ENCODE peak calls at places on chromosome 2, in eight cellular contexts. P, H, X, D, K, T, M and G are unnamed samples.

GRCh38 chr2:231615058-231615671 is 22.5 kb downstream of the TEX44 start:
- DNase-seq in D (peak), M (no peak), H (peak), P (no peak), K (no peak), T (no peak), X (peak), G (no peak)

GRCh38 chr2:200095436-200095835 is 140.1 kb downstream of the MAIP1 start:
- DNase-seq in K (no peak), M (no peak), T (no peak), P (no peak), X (no peak), D (no peak), H (no peak), G (no peak)

GRCh38 chr2:238240761-238241711 is 1.2 kb upstream of the HES6 start:
- DNase-seq in M (peak), P (no peak), X (peak), H (peak), K (no peak), D (no peak), T (peak), G (no peak)

GRCh38 chr2:204964413-204964812 is 419.1 kb downstream of the PARD3B start:
- DNase-seq in K (no peak), M (no peak), X (no peak), T (no peak), D (no peak), H (no peak), P (no peak), G (no peak)

GRCh38 chr2:100903534-100904258 is 83.8 kb downstream of the NPAS2 start:
- DNase-seq in P (no peak), D (peak), H (no peak), X (no peak), K (no peak), M (no peak), T (no peak), G (no peak)

GRCh38 chr2:100483892-100484291 is 13.6 kb downstream of the NMS start:
- DNase-seq in M (no peak), H (no peak), X (no peak), P (no peak), T (no peak), D (no peak), K (no peak), G (no peak)

GRCh38 chr2:101750688-101751087 is 53.2 kb downstream of the MAP4K4 start:
- DNase-seq in T (no peak), H (no peak), P (no peak), M (no peak), X (no peak), D (peak), K (no peak), G (no peak)

GRCh38 chr2:156434461-156435291 is 1.5 kb upstream of the GPD2 start:
- DNase-seq in M (peak), D (no peak), X (no peak), T (no peak), H (no peak), K (no peak), P (no peak), G (no peak)

GRCh38 chr2:207839575-207839974 is 69.9 kb upstream of the FZD5 start:
- DNase-seq in K (no peak), D (no peak), P (no peak), H (no peak), X (no peak), M (no peak), T (no peak), G (peak)

GRCh38 chr2:29314816-29315571 is 199.8 kb downstream of the CLIP4 start:
- DNase-seq in M (peak), X (no peak), H (peak), K (peak), P (peak), T (no peak), D (peak), G (no peak)

GRCh38 chr2:217222511-217222910 is 362.6 kb upstream of the TNP1 start:
- DNase-seq in H (no peak), X (no peak), P (peak), K (no peak), T (no peak), D (no peak), M (no peak), G (no peak)

GRCh38 chr2:43230981-43231827 is 4.8 kb upstream of the ZFP36L2 start:
- DNase-seq in T (no peak), X (no peak), M (no peak), H (no peak), P (no peak), D (no peak), K (no peak), G (no peak)

GRCh38 chr2:73983322-73984202 is 1.1 kb upstream of the TET3 start:
- DNase-seq in X (peak), H (peak), P (no peak), M (no peak), D (peak), K (no peak), T (no peak), G (no peak)

GRCh38 chr2:100924520-100925451 is 77.3 kb upstream of the RPL31 start:
- DNase-seq in P (peak), T (peak), X (peak), M (peak), H (no peak), K (no peak), D (no peak), G (no peak)

GRCh38 chr2:96176661-96177060 is 31.4 kb upstream of the DUSP2 start:
- DNase-seq in M (no peak), T (no peak), H (no peak), D (no peak), K (no peak), X (no peak), P (no peak), G (no peak)

GRCh38 chr2:231222318-231223000 is 24.0 kb downstream of the ARMC9 start:
- DNase-seq in H (no peak), X (no peak), P (peak), M (peak), D (no peak), K (no peak), T (no peak), G (no peak)

GRCh38 chr2:23940976-23941605 is 828 bp downstream of the UBXN2A start:
- DNase-seq in D (no peak), K (no peak), P (no peak), T (no peak), M (peak), X (peak), H (no peak), G (no peak)

GRCh38 chr2:36369711-36370110 is 14.1 kb downstream of the CRIM1 start:
- DNase-seq in P (no peak), D (no peak), X (no peak), M (no peak), H (no peak), T (no peak), K (no peak), G (no peak)

GRCh38 chr2:20609349-20609994 is 41.4 kb downstream of the HS1BP3 start:
- DNase-seq in K (no peak), T (peak), D (no peak), H (no peak), X (no peak), P (no peak), M (peak), G (no peak)

GRCh38 chr2:168338803-168339437 is 91.5 kb upstream of the STK39 start:
- DNase-seq in M (no peak), T (no peak), P (no peak), D (no peak), H (no peak), X (no peak), K (no peak), G (no peak)

GRCh38 chr2:219149667-219150066 is 10.9 kb downstream of the NHEJ1 start:
- DNase-seq in T (no peak), P (no peak), M (peak), D (no peak), X (no peak), H (no peak), K (no peak), G (no peak)

GRCh38 chr2:150487537-150488429 is at the start of gene RND3:
- DNase-seq in H (peak), D (peak), X (peak), M (peak), T (peak), P (peak), K (no peak), G (peak)

GRCh38 chr2:2935445-2936149 is 442.0 kb downstream of the EIPR1 start:
- DNase-seq in T (no peak), H (no peak), K (no peak), M (no peak), D (no peak), X (no peak), P (no peak), G (no peak)

GRCh38 chr2:200455958-200456421 is 53.9 kb downstream of the KCTD18 start:
- DNase-seq in M (no peak), K (no peak), T (no peak), D (no peak), P (no peak), X (no peak), H (no peak), G (no peak)

GRCh38 chr2:210198326-210198725 is 26.9 kb downstream of the ACADL start:
- DNase-seq in M (peak), H (no peak), P (no peak), D (no peak), X (no peak), T (no peak), K (no peak), G (no peak)

GRCh38 chr2:210199854-210200253 is 25.4 kb downstream of the ACADL start:
- DNase-seq in H (no peak), D (no peak), X (no peak), K (no peak), M (no peak), T (no peak), P (no peak), G (no peak)

GRCh38 chr2:210199186-210199765 is 26.0 kb downstream of the ACADL start:
- DNase-seq in K (no peak), M (peak), P (no peak), X (no peak), T (no peak), H (no peak), D (peak), G (no peak)

GRCh38 chr2:210190345-210190744 is 19.1 kb upstream of the KANSL1L start:
- DNase-seq in K (no peak), P (no peak), D (no peak), X (no peak), M (no peak), H (no peak), T (no peak), G (no peak)

DNA sequence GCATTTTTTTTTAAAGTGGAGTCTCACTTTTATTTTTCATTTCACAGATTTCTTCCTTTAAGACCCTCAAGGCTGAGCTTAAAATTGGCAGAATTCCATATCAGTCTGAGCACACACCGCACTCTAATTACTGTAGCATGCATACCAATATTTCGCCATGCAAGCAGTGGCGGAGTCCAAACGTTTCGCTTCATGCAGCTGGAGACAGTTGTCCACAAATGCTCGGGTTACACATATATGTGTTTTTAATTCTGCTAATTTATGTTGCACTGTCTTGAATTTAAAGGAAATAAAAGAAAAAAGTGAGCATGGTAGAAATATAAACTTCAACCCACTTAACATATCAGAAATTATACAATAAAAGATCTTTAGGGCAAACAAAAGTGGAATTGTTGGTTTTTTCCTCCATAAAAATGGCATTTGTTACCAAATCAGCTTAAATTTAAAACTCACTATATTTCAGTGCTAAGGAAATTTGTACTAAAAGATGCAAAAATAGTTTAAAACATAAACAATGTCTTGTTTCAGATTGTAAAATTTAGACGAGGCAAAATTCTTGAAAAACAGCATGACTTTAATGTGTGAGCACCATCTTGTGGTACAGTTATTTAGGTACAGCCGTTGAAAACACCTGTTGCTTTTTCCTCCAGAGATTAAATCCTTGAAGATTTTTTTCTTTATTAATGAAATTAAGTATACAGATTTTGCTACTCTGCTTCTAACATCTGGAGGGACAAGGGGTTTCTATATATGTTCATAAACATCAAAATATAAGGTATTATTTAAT is 24.1 kb upstream of the KANSL1L start:
- DNase-seq in D (peak), T (no peak), P (no peak), X (no peak), K (no peak), H (no peak), M (peak), G (no peak)
- TF ChIP-seq CTCF in D (peak), T (peak), P (peak), X (peak), K (peak), H (peak), M (peak), G (peak)

GRCh38 chr2:82344670-82345069 is 2040.1 kb upstream of the LRRTM1 start:
- DNase-seq in K (no peak), X (no peak), T (no peak), M (no peak), H (no peak), P (no peak), D (peak), G (no peak)
- TF ChIP-seq CTCF in K (no peak), X (no peak), T (no peak), M (no peak), H (peak), P (no peak), D (peak), G (no peak)

DNA sequence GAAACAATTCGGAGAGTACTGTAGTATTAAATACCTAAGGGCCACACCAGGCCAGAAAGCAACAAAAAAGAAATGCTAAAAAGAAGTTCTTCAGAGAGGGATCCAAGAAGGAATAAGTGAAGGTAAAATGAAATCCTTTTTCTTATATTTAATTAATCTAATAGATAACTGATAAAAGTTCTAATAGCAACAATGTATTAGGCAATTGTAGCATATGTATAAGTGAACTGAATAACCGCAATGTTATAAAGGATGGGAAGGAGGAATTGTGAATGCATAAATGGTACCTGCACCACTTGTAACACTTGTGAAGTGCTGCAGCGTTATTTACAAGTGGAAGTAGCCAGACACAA is 21.8 kb downstream of the TMSB10 start:
- DNase-seq in T (no peak), H (no peak), K (no peak), X (no peak), M (no peak), P (no peak), D (no peak), G (no peak)
- TF ChIP-seq CTCF in T (no peak), H (peak), K (peak), X (no peak), M (no peak), P (no peak), D (no peak), G (no peak)

DNA sequence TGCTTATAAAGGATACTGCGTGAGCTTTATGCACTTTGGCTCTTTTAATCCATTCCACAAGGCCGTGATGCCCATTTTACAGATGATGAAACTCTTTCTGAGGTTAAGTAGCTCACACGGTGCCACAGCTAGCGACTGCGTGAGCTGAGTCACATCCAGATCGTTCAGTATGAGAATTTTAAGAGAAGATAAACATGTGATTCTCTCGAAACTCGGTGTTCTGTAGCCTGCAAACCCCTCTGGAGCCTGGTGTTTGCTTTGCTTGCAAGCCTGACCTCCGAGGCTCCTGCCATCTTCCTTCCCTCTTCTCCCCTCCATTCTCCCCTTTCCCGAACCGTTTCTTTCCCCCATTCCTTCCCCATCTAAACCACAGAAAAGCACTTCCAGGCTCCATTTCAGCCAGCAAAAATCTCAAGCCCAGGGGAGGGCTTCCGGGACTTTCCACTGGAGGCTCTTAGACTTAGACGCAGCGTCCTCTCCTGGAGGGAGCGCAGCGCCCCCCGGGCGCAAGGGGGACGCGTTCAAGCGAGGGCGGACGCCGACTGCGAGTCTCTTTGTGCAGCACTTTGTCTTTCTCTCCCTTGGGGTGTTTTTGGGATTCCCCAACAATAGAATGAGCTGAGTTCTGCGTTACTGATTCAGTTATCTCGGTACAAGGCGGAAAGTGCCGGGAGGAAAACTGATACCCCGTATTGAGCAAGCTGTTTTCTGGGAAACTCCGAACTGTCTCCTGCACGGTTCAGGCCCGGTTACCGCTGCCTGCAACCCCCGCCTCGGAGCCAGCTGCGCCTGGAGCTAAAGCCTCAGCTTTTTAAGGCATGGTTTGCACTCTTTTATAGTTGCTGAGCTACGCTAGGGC is 38.0 kb downstream of the CYP1B1 start:
- DNase-seq in M (peak), X (no peak), D (no peak), P (peak), K (no peak), H (peak), T (no peak), G (no peak)
- TF ChIP-seq CTCF in M (peak), X (no peak), D (no peak), P (peak), K (no peak), H (no peak), T (no peak), G (peak)

GRCh38 chr2:190713476-190713875 is 64.6 kb downstream of the NAB1 start:
- DNase-seq in H (no peak), P (no peak), X (no peak), D (no peak), T (no peak), M (no peak), K (no peak), G (no peak)

GRCh38 chr2:190705280-190705679 is 56.4 kb downstream of the NAB1 start:
- DNase-seq in D (no peak), T (no peak), X (no peak), P (no peak), M (no peak), K (no peak), H (no peak), G (no peak)

GRCh38 chr2:190711069-190711468 is 62.2 kb downstream of the NAB1 start:
- DNase-seq in M (no peak), H (no peak), X (no peak), P (no peak), D (no peak), K (no peak), T (no peak), G (no peak)

DNA sequence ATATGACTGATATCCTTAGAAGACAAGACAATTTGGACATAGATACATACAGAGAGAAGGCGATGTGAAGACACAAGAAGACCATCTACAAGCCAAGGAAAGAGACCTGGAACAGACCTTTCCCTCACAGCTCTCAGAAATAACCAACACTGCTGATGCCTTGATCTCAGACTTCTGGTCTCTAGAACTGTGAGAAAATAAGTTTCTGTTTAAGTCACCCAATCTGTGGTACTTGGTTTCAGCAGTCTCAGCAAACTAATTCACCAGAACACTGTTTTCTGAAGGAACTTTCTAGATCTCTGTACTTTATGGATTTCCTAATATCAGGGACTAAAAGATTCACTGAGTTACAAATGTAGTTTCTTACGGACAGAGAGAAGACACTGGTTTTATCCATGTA is 58.8 kb downstream of the NAB1 start:
- DNase-seq in D (no peak), P (no peak), H (no peak), X (no peak), K (no peak), M (no peak), T (no peak), G (no peak)
- TF ChIP-seq CTCF in D (no peak), P (no peak), H (no peak), X (no peak), K (no peak), M (no peak), T (no peak), G (no peak)

GRCh38 chr2:240387325-240387668 is 48.2 kb upstream of the GPC1 start:
- DNase-seq in P (no peak), D (no peak), X (no peak), M (no peak), H (no peak), K (no peak), T (no peak), G (no peak)

GRCh38 chr2:240389302-240389805 is 46.1 kb upstream of the GPC1 start:
- DNase-seq in D (no peak), T (no peak), X (no peak), K (no peak), P (no peak), H (peak), M (no peak), G (no peak)

GRCh38 chr2:240388471-240389301 is 46.8 kb upstream of the GPC1 start:
- DNase-seq in T (no peak), D (no peak), M (no peak), X (no peak), P (no peak), K (no peak), H (peak), G (no peak)

GRCh38 chr2:240386321-240386720 is 49.1 kb upstream of the GPC1 start:
- DNase-seq in M (no peak), X (no peak), T (no peak), K (no peak), H (peak), D (no peak), P (no peak), G (no peak)

DNA sequence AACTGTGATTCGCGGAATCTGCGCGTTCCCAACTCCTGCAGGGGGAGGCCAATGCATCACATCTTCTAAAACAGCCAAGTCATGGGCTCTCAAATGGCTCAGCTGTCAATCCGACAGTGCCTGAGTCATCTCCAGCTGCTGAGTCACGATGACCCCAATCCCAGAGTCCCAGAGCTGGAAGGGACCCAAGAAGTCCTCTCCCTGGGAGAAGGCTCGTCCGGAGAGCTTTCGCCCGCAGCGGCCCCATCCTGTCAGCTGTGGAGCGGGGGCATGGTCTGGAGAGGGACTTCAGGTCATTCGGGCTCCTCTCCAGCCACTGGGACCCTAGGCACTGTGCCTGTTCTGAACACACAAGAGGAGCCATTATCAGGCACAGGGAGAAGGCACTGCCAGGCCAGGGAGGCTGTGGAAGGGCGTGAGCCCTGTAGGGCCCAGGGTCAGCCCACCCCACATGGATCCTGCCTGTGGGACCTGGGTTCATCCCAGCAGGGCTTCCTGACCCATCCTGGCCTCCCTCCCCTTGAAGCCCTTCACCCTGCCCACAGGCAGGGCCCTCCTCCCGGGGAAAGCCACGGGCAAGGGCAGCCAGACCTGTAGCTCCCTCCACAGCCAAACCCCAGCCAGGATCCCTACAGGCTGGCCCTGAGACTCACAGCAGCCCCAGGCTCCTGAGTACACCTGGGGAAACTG is 47.6 kb upstream of the GPC1 start:
- DNase-seq in X (peak), T (peak), M (peak), H (peak), K (no peak), P (no peak), D (no peak), G (peak)
- TF ChIP-seq CTCF in X (no peak), T (no peak), M (peak), H (no peak), K (no peak), P (no peak), D (no peak), G (no peak)